ENCODE peak calls at places on chromosomes 4 and X, in four cellular contexts. R is AG09309, A is sciatic nerve, S is NCI-H2081. C is an unnamed sample.

GRCh38 chr4:86218721-86219481 is 141.0 kb downstream of the MAPK10 start:
- DNase-seq in R (peak), A (no peak), S (peak), C (no peak)

GRCh38 chr4:10455133-10455532 is 2.1 kb downstream of the ZNF518B start:
- DNase-seq in R (no peak), A (no peak), S (no peak), C (no peak)

GRCh38 chr4:104451573-104451972 is 43.1 kb downstream of the CXXC4 start:
- DNase-seq in R (no peak), A (no peak), S (no peak), C (no peak)

GRCh38 chr4:71541541-71541940 is 202.7 kb downstream of the SLC4A4 start:
- DNase-seq in R (no peak), A (no peak), S (no peak), C (no peak)

GRCh38 chrX:22063284-22063683 is 31.2 kb downstream of the PHEX start:
- DNase-seq in R (no peak), A (no peak), S (no peak), C (no peak)

GRCh38 chr4:2096073-2096609 is 37.0 kb downstream of the NAT8L start:
- DNase-seq in R (no peak), A (no peak), S (no peak), C (no peak)

GRCh38 chr4:54004463-54004862 is 59.9 kb downstream of the CHIC2 start:
- DNase-seq in R (no peak), A (no peak), S (no peak), C (no peak)

GRCh38 chr4:144579411-144580020 is 66.4 kb upstream of the HHIP start:
- DNase-seq in R (peak), A (no peak), S (no peak), C (no peak)

GRCh38 chr4:7876096-7876993 is 63.3 kb downstream of the AFAP1 start:
- DNase-seq in R (no peak), A (no peak), S (no peak), C (no peak)